ENCODE peak calls at places on chromosomes 3 and 15, in seven cellular contexts. W, I, H, S, L, Z and T are unnamed samples.

GRCh38 chr15:63157891-63158431 is 684 bp upstream of the RPS27L start:
- DNase-seq in H (no peak), S (peak; percentile 64), Z (peak; percentile 46), W (peak; percentile 46), L (peak; percentile 40), I (peak; percentile 24), T (peak; percentile 53)

GRCh38 chr3:156787926-156788663 is 38.1 kb upstream of the LEKR1 start:
- DNase-seq in S (peak; percentile 77), H (no peak), W (no peak), I (no peak), L (no peak), Z (no peak), T (peak; percentile 80)

GRCh38 chr15:63156086-63156707 is 1.1 kb downstream of the RPS27L start:
- DNase-seq in L (no peak), S (no peak), Z (no peak), W (no peak), I (no peak), H (no peak), T (no peak)

GRCh38 chr3:50204804-50205718 is at the start of gene SLC38A3:
- DNase-seq in Z (peak; percentile 58), H (no peak), S (no peak), W (no peak), I (peak; percentile 46), L (no peak), T (no peak)

GRCh38 chr15:94972314-94972713 is 741.0 kb downstream of the MCTP2 start:
- DNase-seq in L (no peak), W (no peak), I (no peak), S (no peak), Z (no peak), H (no peak), T (no peak)

GRCh38 chr3:171001957-171002694 is 24.4 kb downstream of the SLC2A2 start:
- DNase-seq in I (no peak), S (no peak), H (no peak), Z (no peak), L (no peak), W (no peak), T (no peak)

GRCh38 chr3:17136251-17136721 is 251.5 kb downstream of the PLCL2 start:
- DNase-seq in H (no peak), I (no peak), Z (no peak), S (no peak), W (no peak), L (no peak), T (peak; percentile 23)

GRCh38 chr3:65995030-65995429 is 43.7 kb downstream of the MAGI1 start:
- DNase-seq in L (no peak), I (no peak), Z (no peak), S (peak; percentile 44), H (no peak), W (no peak), T (peak; percentile 23)

GRCh38 chr3:122251428-122251827 is 68.0 kb downstream of the CASR start:
- DNase-seq in I (no peak), L (no peak), S (no peak), H (no peak), W (no peak), Z (no peak), T (no peak)

GRCh38 chr3:127172670-127173515 is 20.0 kb upstream of the PRR23E start:
- DNase-seq in S (peak; percentile 52), L (no peak), H (no peak), W (no peak), Z (no peak), I (no peak), T (peak; percentile 75)

GRCh38 chr15:69000091-69000490 is 14.4 kb upstream of the NOX5 start:
- DNase-seq in H (no peak), Z (no peak), S (no peak), L (no peak), W (no peak), I (no peak), T (no peak)

GRCh38 chr3:53682807-53683206 is 163.4 kb downstream of the CHDH start:
- DNase-seq in H (no peak), L (no peak), S (no peak), I (no peak), W (no peak), Z (no peak), T (no peak)